ENCODE peak calls at places on chromosomes 5 and 9, in six cellular contexts. H is esophagus muscularis mucosa, R is HepG2, F is SK-N-SH, G is tibial nerve, A is sigmoid colon. T is an unnamed sample.

GRCh38 chr5:120644516-120644915 is 180.4 kb downstream of the PRR16 start:
- DNase-seq in A (no peak), H (no peak), G (no peak), R (no peak), F (no peak), T (no peak)

GRCh38 chr5:93579561-93580386 is 1.2 kb downstream of the NR2F1-AS1 start:
- DNase-seq in H (no peak), R (no peak), F (peak), G (no peak), A (peak), T (no peak)

GRCh38 chr5:84682531-84682930 is 297.9 kb upstream of the EDIL3 start:
- DNase-seq in F (no peak), H (no peak), A (no peak), G (no peak), R (no peak), T (no peak)

GRCh38 chr5:15807861-15808260 is 307.9 kb downstream of the FBXL7 start:
- DNase-seq in F (peak), H (no peak), R (no peak), G (peak), A (no peak), T (no peak)

GRCh38 chr5:10243660-10244240 is 5.9 kb downstream of the ATPSCKMT start:
- DNase-seq in R (no peak), F (no peak), A (no peak), H (no peak), G (no peak), T (no peak)

GRCh38 chr9:130171226-130172148 is 717 bp upstream of the NCS1 start:
- DNase-seq in A (peak), R (no peak), F (no peak), H (no peak), G (no peak), T (no peak)

GRCh38 chr5:127875235-127876021 is 172.2 kb downstream of the CCDC192 start:
- DNase-seq in R (peak), H (no peak), G (no peak), A (no peak), F (peak), T (peak)

GRCh38 chr5:170219615-170220014 is 13.2 kb upstream of the C5orf58 start:
- DNase-seq in F (no peak), G (no peak), H (no peak), R (no peak), A (no peak), T (no peak)

GRCh38 chr5:76403963-76404693 is 1.0 kb downstream of the IQGAP2 start:
- DNase-seq in H (no peak), R (peak), F (no peak), A (peak), G (peak), T (peak)

GRCh38 chr5:72845889-72846288 is 29.4 kb downstream of the TNPO1 start:
- DNase-seq in F (no peak), H (no peak), G (no peak), A (no peak), R (no peak), T (no peak)

GRCh38 chr5:72844218-72844603 is 27.8 kb downstream of the TNPO1 start:
- DNase-seq in F (no peak), R (no peak), A (no peak), H (no peak), G (no peak), T (no peak)

GRCh38 chr5:72846483-72846882 is 30.0 kb downstream of the TNPO1 start:
- DNase-seq in H (no peak), F (no peak), G (no peak), A (no peak), R (no peak), T (no peak)

GRCh38 chr5:72841756-72842535 is 25.5 kb downstream of the TNPO1 start:
- DNase-seq in R (no peak), H (no peak), G (no peak), A (no peak), F (no peak), T (no peak)

GRCh38 chr5:72842816-72843215 is 26.4 kb downstream of the TNPO1 start:
- DNase-seq in F (no peak), R (no peak), A (no peak), H (no peak), G (no peak), T (no peak)
- TF ChIP-seq EP300 in F (no peak), R (no peak), A (no peak), H (no peak), G (no peak), T (no peak)

GRCh38 chr5:107618233-107618632 is 52.5 kb downstream of the EFNA5 start:
- DNase-seq in A (no peak), R (no peak), G (no peak), F (no peak), H (no peak), T (no peak)
- TF ChIP-seq EP300 in A (no peak), R (no peak), G (no peak), F (no peak), H (no peak), T (no peak)

GRCh38 chr5:126776499-126777256 is at the start of gene LMNB1:
- DNase-seq in F (peak), A (peak), H (peak), G (peak), R (peak), T (peak)
- TF ChIP-seq EP300 in F (peak), A (no peak), H (peak), G (no peak), R (no peak), T (no peak)

DNA sequence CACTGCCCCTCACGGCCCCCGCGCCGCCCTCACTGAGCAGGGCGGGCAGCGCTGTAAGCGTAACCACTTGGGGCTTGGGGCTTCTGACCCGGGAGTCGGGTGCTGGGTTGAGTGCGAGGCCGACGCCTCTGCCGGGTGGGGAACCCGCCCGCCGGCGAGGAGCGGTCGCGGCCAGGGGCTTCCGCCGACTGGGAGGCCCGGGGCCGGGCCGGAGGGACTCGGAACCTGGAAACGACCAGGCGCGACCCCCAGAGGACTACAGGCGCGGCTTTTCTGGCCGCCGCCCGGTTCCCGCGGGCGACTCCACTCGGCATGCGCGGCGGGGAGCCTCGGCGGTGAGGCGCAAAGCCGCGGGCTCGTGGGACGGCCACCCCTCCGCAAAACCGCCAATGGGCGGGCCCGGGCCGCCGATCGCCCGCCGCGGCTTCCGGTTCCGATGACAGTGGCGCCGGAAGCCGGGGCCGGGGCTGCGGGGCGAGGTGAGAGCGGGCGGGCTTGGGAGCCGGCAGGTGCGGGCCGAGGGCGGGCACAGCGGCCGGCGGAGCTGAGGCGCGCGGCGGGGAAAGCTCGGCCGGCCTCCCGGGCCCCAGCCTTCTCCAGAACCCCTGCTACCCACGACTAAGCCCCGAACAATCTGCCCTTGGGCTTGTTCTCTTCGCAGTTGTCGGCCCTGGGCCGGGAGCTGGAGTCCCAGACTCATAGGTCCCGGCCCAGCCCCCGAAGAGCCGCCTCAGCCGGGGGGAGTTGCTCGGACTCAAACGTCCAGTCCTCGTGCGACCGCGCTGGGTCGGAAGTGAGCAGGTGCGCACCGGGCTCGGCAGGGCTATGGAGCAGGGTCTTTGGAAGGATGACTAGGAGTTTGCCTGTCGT is at the start of gene RMND5B:
- DNase-seq in H (no peak), F (peak), R (peak), G (peak), A (peak), T (peak)
- TF ChIP-seq EP300 in H (no peak), F (no peak), R (no peak), G (no peak), A (no peak), T (no peak)

DNA sequence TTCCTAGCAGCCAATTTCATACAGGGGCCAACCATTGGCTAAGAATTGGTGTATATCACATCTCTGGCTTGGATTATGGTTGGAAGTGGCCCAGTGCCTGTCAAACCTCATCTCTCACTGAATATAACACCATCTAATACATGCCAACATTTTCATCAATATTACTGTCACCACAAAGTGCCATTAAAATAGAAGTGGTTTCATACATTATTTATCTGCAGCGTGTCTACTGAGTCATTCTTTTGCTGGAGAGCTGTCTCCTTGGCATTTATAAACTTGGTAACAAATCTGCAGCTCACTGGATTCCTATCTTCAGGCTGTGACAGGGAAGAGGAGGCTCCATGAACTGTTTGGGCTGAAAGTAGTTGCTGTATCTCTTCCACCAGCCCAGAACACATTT is 70.9 kb downstream of the PTTG1 start:
- DNase-seq in F (no peak), G (no peak), R (no peak), A (no peak), H (no peak), T (no peak)
- TF ChIP-seq EP300 in F (no peak), G (no peak), R (no peak), A (no peak), H (no peak), T (no peak)

GRCh38 chr9:127423934-127424668 is at the start of gene ZNF79:
- DNase-seq in G (peak), A (peak), H (peak), F (peak), R (peak), T (peak)
- TF ChIP-seq EP300 in G (peak), A (no peak), H (no peak), F (no peak), R (no peak), T (no peak)

GRCh38 chr9:438066-438465 is 223.4 kb downstream of the DOCK8 start:
- DNase-seq in R (no peak), H (no peak), F (no peak), A (no peak), G (no peak), T (no peak)

GRCh38 chr9:437066-438015 is 222.7 kb downstream of the DOCK8 start:
- DNase-seq in G (no peak), H (no peak), F (no peak), R (no peak), A (no peak), T (no peak)

GRCh38 chr9:444528-444927 is 229.9 kb downstream of the DOCK8 start:
- DNase-seq in G (no peak), A (no peak), H (no peak), R (no peak), F (no peak), T (no peak)

GRCh38 chr9:438961-439768 is 224.5 kb downstream of the DOCK8 start:
- DNase-seq in R (no peak), A (peak), F (no peak), G (peak), H (no peak), T (no peak)

GRCh38 chr9:441131-441530 is 226.5 kb downstream of the DOCK8 start:
- DNase-seq in F (no peak), G (no peak), H (no peak), A (no peak), R (no peak), T (no peak)
- TF ChIP-seq EP300 in F (no peak), G (no peak), H (no peak), A (no peak), R (no peak), T (no peak)

GRCh38 chr5:139413963-139414362 is 10.1 kb upstream of the SPATA24 start:
- DNase-seq in F (no peak), A (no peak), R (no peak), H (no peak), G (no peak), T (no peak)

GRCh38 chr5:139415221-139415861 is 11.5 kb upstream of the SPATA24 start:
- DNase-seq in G (no peak), H (no peak), R (no peak), F (no peak), A (peak), T (no peak)

GRCh38 chr5:139410886-139411835 is 7.3 kb upstream of the SPATA24 start:
- DNase-seq in G (no peak), F (no peak), A (peak), R (no peak), H (no peak), T (no peak)

GRCh38 chr5:139414601-139415121 is 10.8 kb upstream of the SPATA24 start:
- DNase-seq in R (no peak), H (no peak), F (no peak), G (no peak), A (no peak), T (no peak)

GRCh38 chr5:139413153-139413552 is 9.3 kb upstream of the SPATA24 start:
- DNase-seq in R (no peak), A (no peak), G (no peak), F (no peak), H (no peak), T (no peak)
- TF ChIP-seq EP300 in R (no peak), A (no peak), G (no peak), F (no peak), H (no peak), T (no peak)